ENCODE peak calls at places on chromosome 19, in five cellular contexts. H is cardiac fibroblast; Y is nephron progenitor cell; L is activated naive CD8-positive, alpha-beta T cell treated with anti-CD3 and anti-CD28 coated beads, Interleukin-2, amount 50 U/mL, for 24 hours; O is GM18507. M is an unnamed sample.

GRCh38 chr19:43812689-43813088 is 10.4 kb upstream of the LYPD5 start:
- DNase-seq in Y (no peak), L (no peak), O (no peak), H (no peak), M (no peak)

GRCh38 chr19:30625947-30626346 is 253.8 kb downstream of the ZNF536 start:
- DNase-seq in Y (no peak), O (no peak), L (no peak), H (no peak), M (no peak)

GRCh38 chr19:55305491-55305890 is 19.6 kb downstream of the TMEM150B start:
- DNase-seq in H (peak), Y (peak), L (peak), O (peak), M (peak)

GRCh38 chr19:17680235-17680722 is 7.9 kb downstream of the UNC13A start:
- DNase-seq in Y (peak), H (peak), L (peak), O (peak), M (peak)

GRCh38 chr19:15330801-15331418 is 1.4 kb downstream of the BRD4 start:
- DNase-seq in H (peak), Y (no peak), L (no peak), O (no peak), M (peak)

GRCh38 chr19:35124098-35125060 is 8.8 kb downstream of the FXYD3 start:
- DNase-seq in H (peak), Y (peak), L (peak), O (peak), M (peak)

GRCh38 chr19:6273701-6274601 is 5.8 kb downstream of the MLLT1 start:
- DNase-seq in Y (peak), O (no peak), L (no peak), H (peak), M (peak)

GRCh38 chr19:8638078-8638619 is 7.7 kb downstream of the NFILZ start:
- DNase-seq in O (no peak), L (no peak), Y (no peak), H (peak), M (no peak)

GRCh38 chr19:18503337-18503970 is 18.4 kb downstream of the ELL start:
- DNase-seq in O (no peak), L (no peak), Y (no peak), H (no peak), M (no peak)

GRCh38 chr19:55091126-55091910 is 15.6 kb downstream of the EPS8L1 start:
- DNase-seq in Y (no peak), O (no peak), H (no peak), L (no peak), M (no peak)

GRCh38 chr19:13484141-13484540 is 22.1 kb downstream of the CACNA1A start:
- DNase-seq in Y (no peak), L (no peak), O (no peak), H (no peak), M (no peak)

GRCh38 chr19:11142528-11143171 is 12.9 kb downstream of the SPC24 start:
- DNase-seq in H (peak), L (no peak), Y (peak), O (no peak), M (no peak)

GRCh38 chr19:55656552-55656951 is 1.7 kb downstream of the U2AF2 start:
- DNase-seq in O (no peak), Y (no peak), L (no peak), H (no peak), M (no peak)

GRCh38 chr19:39052243-39052746 is 19.9 kb upstream of the FBXO27 start:
- DNase-seq in H (peak), L (peak), O (no peak), Y (peak), M (peak)

GRCh38 chr19:10478903-10479384 is 24.2 kb downstream of the KEAP1 start:
- DNase-seq in L (peak), Y (peak), H (peak), O (no peak), M (peak)

GRCh38 chr19:9140159-9140874 is at the start of gene ZNF317:
- DNase-seq in H (peak), O (peak), L (peak), Y (peak), M (peak)

GRCh38 chr19:3458229-3458555 is 22.1 kb downstream of the SMIM24 start:
- DNase-seq in O (no peak), H (no peak), Y (no peak), L (no peak), M (no peak)

GRCh38 chr19:33676999-33677665 is 55.4 kb downstream of the CHST8 start:
- DNase-seq in Y (no peak), H (no peak), L (no peak), O (no peak), M (no peak)

GRCh38 chr19:15257782-15258181 is 25.5 kb upstream of the EPHX3 start:
- DNase-seq in O (no peak), L (no peak), Y (no peak), H (no peak), M (no peak)

GRCh38 chr19:7751157-7751783 is 3.9 kb upstream of the CD209 start:
- DNase-seq in O (no peak), L (peak), Y (no peak), H (peak), M (no peak)

GRCh38 chr19:55304279-55304978 is 20.6 kb downstream of the BRSK1 start:
- DNase-seq in L (peak), Y (peak), O (no peak), H (peak), M (peak)

GRCh38 chr19:5025027-5025426 is 56.1 kb downstream of the KDM4B start:
- DNase-seq in O (no peak), Y (no peak), L (no peak), H (no peak), M (no peak)

GRCh38 chr19:2032296-2032941 is 16.9 kb upstream of the BTBD2 start:
- DNase-seq in Y (no peak), O (no peak), L (peak), H (peak), M (no peak)

GRCh38 chr19:2084993-2085720 is 11.0 kb downstream of the MOB3A start:
- DNase-seq in O (no peak), Y (no peak), L (peak), H (peak), M (peak)

GRCh38 chr19:46902402-46902766 is 41.6 kb downstream of the ARHGAP35 start:
- DNase-seq in O (no peak), H (no peak), Y (no peak), L (no peak), M (no peak)

GRCh38 chr19:43308244-43308815 is 39.0 kb upstream of the PSG9 start:
- DNase-seq in H (no peak), O (no peak), Y (no peak), L (no peak), M (no peak)

GRCh38 chr19:49893135-49893534 is 3.6 kb downstream of the IL4I1 start:
- DNase-seq in Y (no peak), L (no peak), H (no peak), O (no peak), M (no peak)

GRCh38 chr19:10378124-10378523 is 2.2 kb downstream of the TYK2 start:
- DNase-seq in Y (no peak), O (no peak), H (no peak), L (no peak), M (no peak)

GRCh38 chr19:37950471-37951175 is 43.6 kb downstream of the SIPA1L3 start:
- DNase-seq in L (no peak), O (no peak), H (no peak), Y (no peak), M (no peak)

GRCh38 chr19:12939292-12939606 is 840 bp downstream of the CALR start:
- DNase-seq in L (no peak), Y (no peak), H (peak), O (no peak), M (peak)

GRCh38 chr19:11736696-11737095 is 2.0 kb downstream of the ZNF823 start:
- DNase-seq in O (no peak), Y (no peak), L (peak), H (peak), M (peak)

GRCh38 chr19:19371056-19371455 is 34.4 kb upstream of the GATAD2A start:
- DNase-seq in O (no peak), H (no peak), Y (no peak), L (no peak), M (no peak)

GRCh38 chr19:8108560-8109445 is 40.6 kb downstream of the FBN3 start:
- DNase-seq in H (no peak), L (no peak), O (no peak), Y (no peak), M (no peak)

GRCh38 chr19:49465371-49465770 is 8.6 kb upstream of the FLT3LG start:
- DNase-seq in L (no peak), H (no peak), Y (no peak), O (no peak), M (peak)

GRCh38 chr19:47022541-47023447 is 3.2 kb downstream of the NPAS1 start:
- DNase-seq in L (no peak), Y (no peak), H (no peak), O (no peak), M (no peak)

GRCh38 chr19:3046621-3047306 is 15.5 kb downstream of the TLE5 start:
- DNase-seq in H (no peak), Y (peak), L (no peak), O (no peak), M (no peak)